ENCODE peak calls at places on chromosomes 3 and 15, in nine cellular contexts. T, R, J, F, S, B, K, V and X are unnamed samples.

GRCh38 chr15:91140561-91140960 is 40.5 kb downstream of the SV2B start:
- DNase-seq in F (no peak), S (no peak), K (no peak), V (no peak), B (no peak), R (no peak), T (no peak), J (no peak), X (no peak)

GRCh38 chr15:56919708-56920637 is 1.5 kb downstream of the TCF12 start:
- DNase-seq in S (no peak), T (no peak), B (peak; percentile 28), K (no peak), V (no peak), F (peak; percentile 40), R (no peak), J (peak; percentile 32), X (no peak)

GRCh38 chr3:39639344-39640236 is 169.8 kb upstream of the MYRIP start:
- DNase-seq in S (no peak), T (peak; percentile 90), B (no peak), F (peak; percentile 93), K (no peak), R (peak; percentile 91), V (no peak), J (no peak), X (no peak)

GRCh38 chr15:99613887-99614642 is 48.3 kb downstream of the MEF2A start:
- DNase-seq in R (peak; percentile 32), K (no peak), S (no peak), B (peak; percentile 40), V (no peak), F (peak; percentile 73), J (no peak), T (no peak), X (no peak)

GRCh38 chr3:182837855-182838454 is 44.7 kb downstream of the ATP11B start:
- DNase-seq in V (no peak), J (no peak), R (peak; percentile 10), T (peak; percentile 2), F (peak; percentile 57), B (no peak), S (peak; percentile 31), K (no peak), X (no peak)

GRCh38 chr15:70451861-70452653 is 311.3 kb downstream of the UACA start:
- DNase-seq in T (no peak), F (no peak), B (peak; percentile 47), V (no peak), K (peak; percentile 24), R (no peak), J (no peak), S (peak; percentile 22), X (no peak)

GRCh38 chr3:127749361-127749760 is 73.0 kb downstream of the MGLL start:
- DNase-seq in B (no peak), J (no peak), T (no peak), S (no peak), V (no peak), K (no peak), R (no peak), F (no peak), X (no peak)

GRCh38 chr3:153026026-153026425 is 136.0 kb upstream of the RAP2B start:
- DNase-seq in T (peak; percentile 34), J (no peak), V (no peak), B (no peak), S (peak; percentile 37), K (no peak), F (peak; percentile 79), R (peak; percentile 34), X (no peak)

GRCh38 chr15:95845862-95846515 is 484.5 kb upstream of the NR2F2 start:
- DNase-seq in V (no peak), F (peak; percentile 17), B (no peak), T (no peak), S (no peak), J (no peak), R (no peak), K (no peak), X (no peak)

GRCh38 chr15:92820233-92821021 is 79.7 kb upstream of the CHD2 start:
- DNase-seq in B (peak; percentile 95), K (peak; percentile 80), S (peak; percentile 96), V (peak; percentile 86), T (peak; percentile 84), J (peak; percentile 95), R (peak; percentile 99), F (peak; percentile 92), X (no peak)

GRCh38 chr15:36356511-36356910 is 222.9 kb upstream of the CDIN1 start:
- DNase-seq in F (no peak), V (no peak), B (no peak), T (no peak), R (no peak), S (no peak), K (no peak), J (no peak), X (no peak)

GRCh38 chr15:36501063-36501678 is 78.3 kb upstream of the CDIN1 start:
- DNase-seq in V (no peak), B (no peak), K (no peak), F (peak; percentile 88), R (peak; percentile 60), T (peak; percentile 69), S (peak; percentile 83), J (peak; percentile 40), X (no peak)

GRCh38 chr3:130626021-130626420 is 109.0 kb downstream of the COL6A6 start:
- DNase-seq in B (no peak), R (peak; percentile 76), J (no peak), F (peak; percentile 13), K (no peak), S (no peak), V (no peak), T (no peak), X (no peak)

GRCh38 chr15:45448516-45448915 is 70.2 kb upstream of the GATM start:
- DNase-seq in S (no peak), T (no peak), B (peak; percentile 69), K (no peak), J (no peak), F (no peak), R (no peak), V (no peak), X (no peak)

GRCh38 chr3:81105761-81106160 is 655.7 kb downstream of the GBE1 start:
- DNase-seq in V (no peak), K (no peak), F (peak; percentile 17), B (no peak), J (no peak), S (no peak), T (peak; percentile 11), R (no peak), X (no peak)

GRCh38 chr3:187739125-187739560 is 6.1 kb downstream of the BCL6 start:
- DNase-seq in B (no peak), T (no peak), K (no peak), F (no peak), V (no peak), J (peak; percentile 50), S (no peak), R (no peak), X (no peak)